ENCODE peak calls at places on chromosomes 3 and 15, in six cellular contexts. D is fibroblast of mammary gland, I is lung, L is mucosa of descending colon, W is body of pancreas, Y is epithelial cell of proximal tubule. U is an unnamed sample.

GRCh38 chr3:40829876-40830275 is 305.1 kb downstream of the ZNF621 start:
- DNase-seq in I (no peak), L (no peak), D (no peak), W (no peak), Y (peak), U (no peak)

GRCh38 chr3:173583496-173583895 is 186.0 kb downstream of the NLGN1 start:
- DNase-seq in Y (no peak), W (no peak), I (no peak), L (no peak), D (no peak), U (no peak)

GRCh38 chr15:70212963-70213315 is 115.2 kb upstream of the TLE3 start:
- DNase-seq in I (no peak), W (no peak), L (no peak), Y (no peak), D (no peak), U (no peak)

GRCh38 chr3:51813539-51813938 is 34.5 kb upstream of the IQCF6 start:
- DNase-seq in W (no peak), I (peak), L (no peak), Y (no peak), D (no peak), U (no peak)

GRCh38 chr3:117927831-117928230 is 1106.8 kb downstream of the IGSF11 start:
- DNase-seq in L (peak), I (no peak), W (no peak), Y (peak), D (no peak), U (no peak)

GRCh38 chr15:33126559-33127290 is 67.8 kb downstream of the FMN1 start:
- DNase-seq in D (peak), I (peak), Y (peak), W (peak), L (peak), U (peak)

GRCh38 chr3:124248471-124249028 is 256.6 kb upstream of the ROPN1 start:
- DNase-seq in D (peak), L (peak), Y (peak), W (peak), I (no peak), U (peak)

GRCh38 chr3:42148982-42149432 is 57.9 kb downstream of the TRAK1 start:
- DNase-seq in D (peak), L (peak), I (no peak), Y (no peak), W (no peak), U (peak)

GRCh38 chr15:77666296-77666660 is 33.6 kb upstream of the LINGO1 start:
- DNase-seq in W (no peak), I (no peak), L (no peak), Y (no peak), D (no peak), U (no peak)

GRCh38 chr3:179921500-179921899 is 115.2 kb downstream of the PEX5L start:
- DNase-seq in L (no peak), D (no peak), Y (no peak), I (no peak), W (no peak), U (no peak)

GRCh38 chr3:148078659-148079058 is 619.0 kb upstream of the AGTR1 start:
- DNase-seq in Y (no peak), I (no peak), D (no peak), W (no peak), L (no peak), U (peak)

GRCh38 chr3:116052602-116053001 is 392.7 kb downstream of the LSAMP start:
- DNase-seq in D (no peak), W (no peak), I (no peak), Y (no peak), L (no peak), U (no peak)

GRCh38 chr3:164417955-164418354 is 660.3 kb downstream of the SI start:
- DNase-seq in L (no peak), W (no peak), D (peak), Y (no peak), I (no peak), U (no peak)

GRCh38 chr3:52703356-52703755 is 2.2 kb downstream of the GLT8D1 start:
- DNase-seq in W (no peak), L (no peak), Y (no peak), I (no peak), D (no peak), U (no peak)

DNA sequence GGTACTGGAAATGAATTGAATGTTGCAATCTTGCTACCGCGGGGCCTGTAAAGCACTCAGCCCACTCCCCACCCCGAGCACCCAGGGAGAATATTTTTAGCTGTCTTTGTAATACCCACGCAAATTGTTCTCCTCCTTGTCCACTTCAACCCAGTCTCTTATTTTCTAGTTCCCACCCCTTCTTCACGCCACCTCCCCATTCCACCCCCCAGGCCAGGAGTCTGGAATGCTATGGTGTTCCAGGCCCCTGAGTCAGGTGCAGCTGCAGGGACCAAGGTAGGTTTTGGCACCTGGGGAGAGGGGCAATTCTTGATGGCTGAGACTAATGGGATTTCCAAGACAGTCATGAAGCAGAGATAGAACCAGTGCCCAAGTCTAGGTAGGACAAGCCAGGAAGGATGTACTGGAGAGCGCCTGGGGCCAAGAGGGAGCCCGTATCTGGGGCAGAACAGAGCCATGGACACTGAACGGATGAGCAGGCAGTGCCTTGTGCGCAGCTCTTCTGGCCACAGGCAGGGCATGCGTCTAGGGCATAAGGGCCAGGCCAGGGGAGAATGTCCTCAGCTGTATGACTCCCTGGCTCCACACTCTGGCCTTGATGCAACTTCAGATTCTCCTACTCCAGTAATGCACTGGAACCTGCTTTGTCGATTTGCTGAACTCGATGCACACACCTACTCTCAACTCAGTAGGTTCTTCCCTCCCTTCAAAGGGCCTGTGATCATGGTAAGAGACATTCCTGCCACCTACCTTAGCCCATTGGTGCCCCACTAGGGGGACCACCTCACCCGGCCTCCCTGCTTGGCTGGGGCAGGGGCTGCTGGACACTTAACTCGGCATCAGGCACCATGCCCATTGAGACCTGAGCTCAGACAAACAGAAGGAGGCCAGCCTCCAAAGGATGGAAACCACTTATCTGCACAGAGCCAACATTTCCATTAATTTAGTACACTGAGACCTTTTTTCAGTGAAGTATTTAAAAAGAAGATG is 34.6 kb upstream of the MAGEF1 start:
- DNase-seq in D (no peak), W (no peak), L (no peak), Y (no peak), I (no peak), U (no peak)
- TF ChIP-seq CTCF in D (no peak), W (no peak), L (no peak), Y (no peak), I (no peak), U (no peak)

GRCh38 chr3:71465371-71466007 is 118.0 kb downstream of the FOXP1 start:
- DNase-seq in Y (no peak), W (no peak), I (no peak), L (no peak), D (no peak), U (no peak)
- H3K4me3 ChIP-seq in Y (no peak), W (no peak), I (no peak), L (no peak), D (no peak), U (no peak)

DNA sequence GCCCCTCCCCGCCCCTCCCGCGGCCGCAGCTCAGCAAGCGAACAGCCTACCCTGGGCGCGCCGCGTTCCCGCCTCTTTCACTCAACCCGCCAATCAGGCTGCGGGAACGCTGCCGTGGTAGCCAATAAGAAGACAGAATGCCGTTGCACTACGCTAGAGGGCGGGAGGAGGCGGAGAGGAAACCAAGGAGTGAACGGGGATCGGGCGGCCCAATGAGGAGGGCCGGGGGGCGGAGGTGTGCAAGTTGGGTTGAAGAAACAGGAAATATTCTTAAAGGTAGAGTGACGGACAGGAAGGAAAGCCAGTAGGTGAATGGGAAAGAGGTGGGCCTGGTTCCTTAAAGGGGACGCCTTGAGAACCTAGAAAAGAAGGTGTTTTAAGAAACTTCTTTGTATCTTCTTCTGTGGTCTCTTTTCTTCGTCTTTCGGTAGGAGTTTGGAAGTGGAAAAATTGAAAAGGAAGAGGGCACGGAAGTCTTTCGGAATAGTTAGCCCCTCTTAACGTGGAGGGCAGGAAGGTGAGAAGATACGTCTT is 283 bp upstream of the USF3 start:
- DNase-seq in D (peak), W (peak), I (peak), Y (peak), L (peak), U (peak)
- TF ChIP-seq CTCF in D (no peak), W (no peak), I (no peak), Y (peak), L (peak), U (peak)

GRCh38 chr15:66850078-66850991 is 148.3 kb downstream of the SMAD6 start:
- DNase-seq in I (no peak), Y (no peak), W (no peak), L (no peak), D (no peak), U (no peak)

GRCh38 chr15:66852064-66852905 is 150.2 kb downstream of the SMAD6 start:
- DNase-seq in D (no peak), W (no peak), Y (no peak), L (no peak), I (no peak), U (no peak)

GRCh38 chr15:66849746-66850077 is 147.7 kb downstream of the SMAD6 start:
- DNase-seq in D (no peak), W (no peak), Y (no peak), I (no peak), L (no peak), U (no peak)

GRCh38 chr15:66849393-66849745 is 147.3 kb downstream of the SMAD6 start:
- DNase-seq in D (no peak), L (no peak), I (no peak), Y (no peak), W (no peak), U (no peak)

GRCh38 chr15:66851226-66852063 is 149.4 kb downstream of the SMAD6 start:
- DNase-seq in L (peak), D (peak), Y (no peak), I (peak), W (peak), U (peak)
- H3K4me3 ChIP-seq in L (no peak), D (no peak), Y (no peak), I (no peak), W (no peak), U (no peak)

GRCh38 chr3:140355481-140355880 is 322.4 kb upstream of the TRIM42 start:
- DNase-seq in Y (no peak), I (no peak), L (no peak), D (no peak), W (no peak), U (no peak)

GRCh38 chr3:140359198-140359995 is 318.5 kb upstream of the TRIM42 start:
- DNase-seq in I (no peak), D (no peak), W (no peak), Y (no peak), L (no peak), U (no peak)

GRCh38 chr3:140358696-140359095 is 319.2 kb upstream of the TRIM42 start:
- DNase-seq in I (no peak), Y (peak), W (no peak), D (no peak), L (no peak), U (no peak)

GRCh38 chr3:140363801-140364200 is 314.1 kb upstream of the TRIM42 start:
- DNase-seq in I (no peak), W (no peak), D (peak), Y (peak), L (peak), U (peak)

DNA sequence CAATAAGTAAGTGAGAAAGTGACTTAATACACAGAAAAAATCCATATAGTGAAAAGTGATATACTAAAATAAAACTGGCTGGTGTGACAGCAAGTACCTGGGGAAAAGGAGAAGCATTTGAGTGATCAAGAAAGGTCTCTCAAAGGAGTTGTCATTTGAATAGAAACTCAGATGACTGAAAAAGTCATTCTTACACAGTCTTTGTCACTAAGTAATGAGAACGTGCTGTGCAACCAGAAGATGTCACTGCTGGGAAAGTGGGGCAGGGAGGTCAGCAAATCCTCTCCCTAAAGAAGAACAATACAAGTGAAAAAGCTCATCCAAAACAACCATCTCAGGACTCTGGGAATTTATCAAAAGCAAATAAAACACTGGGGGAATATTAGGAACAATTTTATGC is 317.5 kb upstream of the TRIM42 start:
- DNase-seq in L (no peak), W (no peak), I (no peak), D (no peak), Y (no peak), U (peak)
- TF ChIP-seq CTCF in L (no peak), W (no peak), I (no peak), D (no peak), Y (peak), U (peak)

GRCh38 chr3:9139366-9139765 is 110.1 kb downstream of the SRGAP3 start:
- DNase-seq in L (no peak), W (no peak), I (no peak), Y (no peak), D (no peak), U (no peak)

GRCh38 chr3:9130318-9131110 is 118.9 kb downstream of the SRGAP3 start:
- DNase-seq in L (peak), D (no peak), Y (no peak), W (no peak), I (no peak), U (no peak)

GRCh38 chr3:9135526-9135925 is 113.9 kb downstream of the SRGAP3 start:
- DNase-seq in L (no peak), D (no peak), Y (no peak), W (no peak), I (no peak), U (no peak)

GRCh38 chr3:9136746-9137434 is 112.6 kb downstream of the SRGAP3 start:
- DNase-seq in L (no peak), D (no peak), Y (no peak), W (no peak), I (no peak), U (no peak)

GRCh38 chr3:9135930-9136525 is 113.4 kb downstream of the SRGAP3 start:
- DNase-seq in W (no peak), I (no peak), L (no peak), D (no peak), Y (no peak), U (no peak)
- H3K4me3 ChIP-seq in W (no peak), I (no peak), L (no peak), D (no peak), Y (peak), U (no peak)